ENCODE peak calls at places on chromosomes 6 and 20, in six cellular contexts. E, C, K, N, W and X are unnamed samples.
A peak's percentile ranks its signal among the peaks of the same experiment; 100 is the strongest.

GRCh38 chr6:111761783-111762312 is 111.4 kb downstream of the FYN start:
- DNase-seq in W (no peak), C (no peak), N (no peak), K (no peak), E (peak; percentile 19), X (no peak)

GRCh38 chr20:61521680-61522420 is 269.8 kb downstream of the CDH4 start:
- DNase-seq in W (no peak), E (peak; percentile 42), C (no peak), K (no peak), N (peak; percentile 62), X (no peak)

GRCh38 chr20:18263723-18264122 is 24.6 kb upstream of the ZNF133 start:
- DNase-seq in E (no peak), W (no peak), N (no peak), K (no peak), C (no peak), X (peak; percentile 51)

GRCh38 chr6:26286168-26286854 is 78.7 kb upstream of the BTN3A2 start:
- DNase-seq in N (peak; percentile 77), C (peak; percentile 86), E (peak; percentile 68), K (peak; percentile 75), W (peak; percentile 56), X (peak; percentile 59)

GRCh38 chr20:38840053-38840893 is 34.8 kb downstream of the PPP1R16B start:
- DNase-seq in C (no peak), K (no peak), N (no peak), W (no peak), E (no peak), X (no peak)

GRCh38 chr6:160036790-160037206 is 67.9 kb downstream of the IGF2R start:
- DNase-seq in E (peak; percentile 87), N (no peak), W (no peak), C (no peak), K (no peak), X (no peak)

GRCh38 chr6:122833229-122833556 is 44.1 kb downstream of the SMPDL3A start:
- DNase-seq in E (no peak), C (no peak), W (peak; percentile 57), K (peak; percentile 58), N (no peak), X (no peak)

GRCh38 chr6:144344651-144345050 is 59.5 kb downstream of the UTRN start:
- DNase-seq in W (no peak), N (no peak), E (no peak), K (no peak), C (no peak), X (no peak)

GRCh38 chr20:21125072-21125848 is 622 bp upstream of the KIZ start:
- DNase-seq in C (no peak), W (no peak), K (no peak), N (peak; percentile 75), E (peak; percentile 41), X (peak; percentile 49)

GRCh38 chr6:154622618-154623336 is 110.4 kb upstream of the SCAF8 start:
- DNase-seq in E (no peak), W (no peak), K (no peak), C (no peak), N (no peak), X (no peak)

GRCh38 chr6:73451166-73452106 is 661 bp downstream of the CGAS start:
- DNase-seq in C (peak; percentile 73), N (peak; percentile 26), K (no peak), E (peak; percentile 43), W (peak; percentile 62), X (no peak)

GRCh38 chr6:170255426-170256125 is 35.3 kb downstream of the DLL1 start:
- DNase-seq in E (no peak), N (no peak), K (no peak), W (no peak), C (no peak), X (no peak)

GRCh38 chr6:40960784-40961430 is 78.1 kb downstream of the UNC5CL start:
- DNase-seq in C (no peak), E (peak; percentile 23), N (no peak), W (no peak), K (no peak), X (no peak)

GRCh38 chr6:86107985-86108384 is 465.3 kb upstream of the SYNCRIP start:
- DNase-seq in W (no peak), N (no peak), K (no peak), C (no peak), E (no peak), X (no peak)

GRCh38 chr6:156846845-156847599 is 69.8 kb downstream of the ARID1B start:
- DNase-seq in N (no peak), W (no peak), E (no peak), C (no peak), K (no peak), X (no peak)

GRCh38 chr6:7311171-7311570 is 1.8 kb downstream of the SSR1 start:
- DNase-seq in K (no peak), E (no peak), W (no peak), C (no peak), N (peak; percentile 12), X (no peak)

GRCh38 chr6:7313505-7314165 is 636 bp upstream of the SSR1 start:
- DNase-seq in C (no peak), K (no peak), N (no peak), E (no peak), W (no peak), X (peak; percentile 88)

GRCh38 chr6:7314414-7314813 is 1.4 kb upstream of the SSR1 start:
- DNase-seq in K (no peak), C (no peak), W (no peak), N (no peak), E (no peak), X (no peak)

GRCh38 chr6:7311920-7312615 is 931 bp downstream of the SSR1 start:
- DNase-seq in W (no peak), K (no peak), N (peak; percentile 20), E (peak; percentile 35), C (no peak), X (no peak)

GRCh38 chr6:7312616-7313504 is at the start of gene SSR1:
- DNase-seq in N (peak; percentile 98), K (peak; percentile 96), E (peak; percentile 95), W (peak; percentile 98), C (peak; percentile 95), X (peak; percentile 98)
- H2AK5ac ChIP-seq in N (peak within 1 kb of the TSS; percentile 24), K (peak within 1 kb of the TSS; percentile 97), E (peak within 1 kb of the TSS; percentile 96), W (no peak within 1 kb of the TSS), C (no peak within 1 kb of the TSS), X (peak within 1 kb of the TSS; percentile 97)

GRCh38 chr6:168165891-168166290 is 86.9 kb upstream of the FRMD1 start:
- DNase-seq in N (no peak), W (no peak), K (no peak), E (no peak), C (no peak), X (no peak)

GRCh38 chr6:168163096-168163731 is 84.2 kb upstream of the FRMD1 start:
- DNase-seq in K (no peak), N (peak; percentile 89), C (no peak), W (peak; percentile 14), E (peak; percentile 7), X (peak; percentile 85)

GRCh38 chr6:168165373-168165772 is 86.4 kb upstream of the FRMD1 start:
- DNase-seq in E (no peak), N (no peak), W (no peak), K (no peak), C (no peak), X (no peak)

GRCh38 chr6:168166627-168167026 is 87.6 kb upstream of the FRMD1 start:
- DNase-seq in E (no peak), K (no peak), W (peak; percentile 11), C (peak; percentile 22), N (no peak), X (no peak)

GRCh38 chr6:168164462-168165061 is 85.5 kb upstream of the FRMD1 start:
- DNase-seq in K (no peak), C (peak; percentile 24), W (no peak), E (no peak), N (no peak), X (peak; percentile 16)
- H4K91ac ChIP-seq in K (no peak overlapping the region), C (no peak overlapping the region), W (no peak overlapping the region), E (no peak overlapping the region), N (no peak overlapping the region), X (no peak overlapping the region)

GRCh38 chr6:137907170-137907569 is 40.1 kb downstream of the TNFAIP3 start:
- DNase-seq in C (no peak), W (no peak), K (no peak), E (no peak), N (no peak), X (no peak)

GRCh38 chr6:137906020-137906472 is 39.0 kb downstream of the TNFAIP3 start:
- DNase-seq in W (no peak), E (no peak), C (no peak), K (no peak), N (no peak), X (no peak)

GRCh38 chr6:137903933-137904821 is 37.1 kb downstream of the TNFAIP3 start:
- DNase-seq in E (peak; percentile 52), K (no peak), C (no peak), N (no peak), W (no peak), X (no peak)

GRCh38 chr6:137903274-137903932 is 36.3 kb downstream of the TNFAIP3 start:
- DNase-seq in K (no peak), C (no peak), W (no peak), N (no peak), E (no peak), X (no peak)

DNA sequence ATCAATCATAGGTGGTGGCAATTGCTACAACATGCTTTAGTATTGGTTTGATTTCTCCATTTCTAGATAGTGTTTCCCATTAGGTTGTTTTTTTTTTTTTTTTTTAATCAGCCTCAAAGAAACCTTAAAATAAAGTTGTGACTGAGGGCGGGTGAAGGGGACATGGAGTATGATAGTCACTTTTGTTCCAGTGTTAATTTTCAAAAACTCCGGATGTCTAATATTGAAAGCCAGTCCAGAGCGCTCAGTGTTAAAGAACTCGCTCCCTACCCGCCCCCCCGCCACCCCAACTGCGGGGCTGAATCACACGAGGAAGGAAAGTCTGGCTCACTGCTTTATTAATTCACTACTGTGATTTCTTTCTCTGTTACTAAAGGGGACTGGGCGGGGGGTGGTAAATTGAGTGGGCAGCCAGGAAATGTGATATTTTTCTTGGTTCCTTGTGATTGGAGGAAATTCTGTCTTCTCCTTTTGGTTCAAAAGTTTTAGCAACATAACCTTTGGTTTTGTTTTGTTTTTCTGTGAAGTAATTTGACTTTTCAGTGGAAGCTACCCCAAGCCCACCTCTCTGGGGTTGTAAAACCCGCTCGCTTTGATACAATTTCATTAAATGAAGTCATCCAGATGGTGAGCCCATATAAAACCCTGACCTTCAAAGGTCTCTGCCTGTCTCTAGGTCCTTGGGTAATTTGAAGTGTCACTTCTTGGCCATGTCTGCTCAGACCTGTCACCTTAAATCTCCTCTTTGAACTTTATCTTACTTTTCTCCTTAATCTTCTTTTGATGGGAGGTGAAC is 38.0 kb downstream of the TNFAIP3 start:
- DNase-seq in W (no peak), N (no peak), E (no peak), C (no peak), K (no peak), X (no peak)
- H2AFZ ChIP-seq in W (no peak overlapping the region), N (no peak overlapping the region), E (no peak overlapping the region), C (no peak overlapping the region), K (no peak overlapping the region), X (no peak overlapping the region)

DNA sequence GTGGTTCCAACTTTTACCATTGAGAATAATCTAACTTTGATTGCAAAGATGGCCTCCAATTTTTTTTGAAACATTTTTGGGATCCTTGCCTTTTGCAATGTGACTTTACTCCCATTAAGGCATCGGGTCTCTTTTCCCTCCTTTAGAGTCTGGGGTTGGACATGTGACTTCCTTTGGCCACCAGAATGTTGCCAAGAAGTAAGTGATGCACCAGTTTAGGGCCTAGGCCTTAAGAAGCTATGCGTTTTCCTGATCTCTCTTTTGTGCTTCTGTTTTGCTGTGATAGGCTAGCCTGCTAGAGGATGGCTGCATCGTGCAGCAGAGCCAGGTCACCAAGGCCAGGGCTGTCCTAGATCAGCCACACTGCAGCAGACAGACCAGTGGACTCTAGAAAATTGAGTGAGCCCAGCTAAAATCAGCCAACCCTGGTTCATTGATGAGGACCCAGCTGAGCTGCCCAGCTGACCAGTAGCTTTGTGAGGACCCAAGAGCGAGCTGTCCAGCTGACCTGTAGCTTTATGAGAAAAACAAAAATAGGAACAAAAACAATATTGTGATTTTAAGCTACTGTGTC is 594.0 kb upstream of the JAG1 start:
- DNase-seq in N (no peak), C (no peak), E (no peak), K (no peak), W (no peak), X (no peak)
- H2AK5ac ChIP-seq in N (peak overlapping the region; percentile 9), C (no peak overlapping the region), E (peak overlapping the region; percentile 87), K (peak overlapping the region; percentile 52), W (no peak overlapping the region), X (peak overlapping the region; percentile 16)